ENCODE peak calls at places on chromosomes 6 and 20, in nine cellular contexts. K is NCI-H2081, N is activated B cell treated with CpG ODN at 0.5 μM for 24 hours, P is HT1080, O is T-helper 2 cell, J is nucleus accumbens, B is heart right ventricle, I is H9, M is astrocyte of the spinal cord. U is an unnamed sample.

GRCh38 chr20:34713194-34713943 is 9.2 kb downstream of the TP53INP2 start:
- DNase-seq in J (no peak), M (peak), I (no peak), B (no peak), P (peak), O (no peak), N (no peak), K (no peak), U (no peak)

GRCh38 chr20:16263582-16263981 is 309.7 kb downstream of the KIF16B start:
- DNase-seq in P (no peak), I (no peak), B (no peak), K (no peak), M (no peak), O (no peak), N (no peak), J (no peak), U (no peak)

GRCh38 chr6:108526739-108527174 is 34.0 kb upstream of the FOXO3 start:
- DNase-seq in I (no peak), N (no peak), J (no peak), M (peak), O (no peak), K (no peak), B (no peak), P (peak), U (peak)

GRCh38 chr20:63176448-63177133 is 39.3 kb downstream of the YTHDF1 start:
- DNase-seq in J (no peak), P (no peak), B (no peak), M (no peak), I (peak), K (no peak), O (no peak), N (no peak), U (no peak)

GRCh38 chr20:58717278-58718091 is 24.9 kb downstream of the NPEPL1 start:
- DNase-seq in J (no peak), N (peak), B (no peak), K (no peak), O (no peak), I (peak), P (no peak), M (no peak), U (no peak)

GRCh38 chr6:5085638-5086293 is 625 bp downstream of the PPP1R3G start:
- DNase-seq in I (peak), M (peak), K (no peak), O (no peak), B (peak), P (no peak), J (peak), N (no peak), U (no peak)

GRCh38 chr6:143620461-143620860 is 57.3 kb upstream of the PHACTR2 start:
- DNase-seq in J (no peak), I (no peak), B (no peak), K (no peak), P (no peak), N (no peak), O (no peak), M (peak), U (no peak)

GRCh38 chr6:15593798-15594197 is 69.0 kb downstream of the DTNBP1 start:
- DNase-seq in J (no peak), O (no peak), K (no peak), B (no peak), M (peak), P (no peak), N (no peak), I (no peak), U (no peak)

GRCh38 chr6:170122676-170123075 is 168.2 kb downstream of the DLL1 start:
- DNase-seq in O (no peak), K (no peak), N (no peak), M (no peak), P (no peak), J (no peak), I (no peak), B (no peak), U (no peak)

GRCh38 chr20:53617791-53618489 is 24.3 kb upstream of the ZNF217 start:
- DNase-seq in J (no peak), N (no peak), O (no peak), M (no peak), P (no peak), B (no peak), K (no peak), I (no peak), U (no peak)

GRCh38 chr20:58481541-58482021 is 33.6 kb downstream of the APCDD1L start:
- DNase-seq in P (no peak), J (no peak), I (peak), O (peak), K (no peak), N (no peak), M (peak), B (peak), U (no peak)

GRCh38 chr6:144390886-144391285 is 105.8 kb downstream of the UTRN start:
- DNase-seq in O (no peak), M (no peak), B (no peak), N (no peak), J (no peak), P (no peak), I (no peak), K (no peak), U (no peak)

GRCh38 chr20:13960119-13960518 is 30.3 kb downstream of the SEL1L2 start:
- DNase-seq in I (no peak), O (no peak), P (no peak), K (no peak), M (no peak), N (no peak), B (no peak), J (no peak), U (no peak)

GRCh38 chr20:1734269-1734858 is 76.8 kb upstream of the SIRPG start:
- DNase-seq in K (no peak), J (no peak), P (peak), B (no peak), O (no peak), I (no peak), N (no peak), M (peak), U (no peak)

GRCh38 chr6:159999240-159999671 is 30.4 kb downstream of the IGF2R start:
- DNase-seq in P (no peak), I (no peak), M (no peak), J (no peak), O (no peak), N (no peak), B (no peak), K (no peak), U (no peak)

GRCh38 chr20:4776079-4776630 is 54.4 kb downstream of the PRND start:
- DNase-seq in P (no peak), B (no peak), N (no peak), J (no peak), O (no peak), K (no peak), I (no peak), M (no peak), U (no peak)

GRCh38 chr6:150764638-150765456 is 100.7 kb upstream of the MTHFD1L start:
- DNase-seq in K (no peak), I (no peak), M (no peak), N (no peak), B (no peak), J (no peak), P (no peak), O (no peak), U (peak)

GRCh38 chr20:55239269-55239668 is 763.9 kb downstream of the DOK5 start:
- DNase-seq in P (no peak), K (no peak), M (no peak), O (no peak), N (no peak), I (no peak), J (no peak), B (no peak), U (no peak)

GRCh38 chr6:64170326-64170725 is 534.7 kb downstream of the PHF3 start:
- DNase-seq in M (no peak), B (no peak), O (no peak), K (no peak), J (no peak), P (no peak), I (no peak), N (no peak), U (no peak)

GRCh38 chr6:43886067-43886461 is 116.1 kb downstream of the VEGFA start:
- DNase-seq in O (no peak), K (no peak), J (no peak), N (no peak), I (no peak), M (no peak), P (no peak), B (no peak), U (no peak)

GRCh38 chr20:32458061-32458836 is 100.1 kb downstream of the ASXL1 start:
- DNase-seq in O (no peak), I (peak), K (no peak), N (no peak), B (no peak), P (no peak), J (no peak), M (no peak), U (no peak)

GRCh38 chr6:12150812-12151432 is 138.8 kb downstream of the HIVEP1 start:
- DNase-seq in P (peak), K (peak), M (no peak), O (no peak), N (no peak), B (no peak), J (no peak), I (peak), U (no peak)

GRCh38 chr6:89146748-89147715 is 1.2 kb downstream of the PM20D2 start:
- DNase-seq in P (peak), O (no peak), J (no peak), I (peak), M (peak), N (no peak), B (no peak), K (no peak), U (no peak)

GRCh38 chr6:33716379-33716778 is 4.9 kb upstream of the UQCC2 start:
- DNase-seq in K (peak), I (no peak), P (no peak), O (no peak), J (no peak), B (no peak), M (no peak), N (no peak), U (no peak)

GRCh38 chr6:19866900-19867627 is 29.9 kb downstream of the ID4 start:
- DNase-seq in P (peak), M (peak), O (no peak), J (no peak), I (no peak), B (no peak), K (no peak), N (no peak), U (no peak)

U was measured in memory B cell.